ENCODE peak calls at places on chromosomes 2 and 18, in ten cellular contexts. S is GM23338, D is mammary epithelial cell, U is suprapubic skin, P is neural progenitor cell, Q is fibroblast of lung, N is tibial artery, Z is A673, R is stomach, F is esophagus squamous epithelium. E is an unnamed sample. For H3K4me1, the result is how much of the 10 kb centered on the place peaks cover.

GRCh38 chr2:106358081-106358480 is 110.1 kb downstream of the RGPD3 start:
- DNase-seq in S (peak), D (no peak), U (no peak), P (no peak), Q (no peak), N (no peak), Z (no peak), R (no peak), F (no peak), E (no peak)

GRCh38 chr18:13608791-13609552 is 117.4 kb downstream of the FAM210A start:
- DNase-seq in S (no peak), D (no peak), U (no peak), P (no peak), Q (no peak), N (no peak), Z (no peak), R (no peak), F (no peak), E (no peak)

GRCh38 chr2:201440182-201440581 is 11.1 kb downstream of the TRAK2 start:
- DNase-seq in S (peak), D (peak), U (no peak), P (no peak), Q (no peak), N (no peak), Z (no peak), R (peak), F (no peak), E (no peak)

GRCh38 chr2:60553992-60554648 is 666 bp upstream of the BCL11A start:
- DNase-seq in S (peak), D (peak), U (no peak), P (peak), Q (peak), N (no peak), Z (peak), R (no peak), F (no peak), E (peak)

GRCh38 chr2:100603945-100604633 is 41.3 kb downstream of the PDCL3 start:
- DNase-seq in S (peak), D (peak), U (no peak), P (peak), Q (peak), N (no peak), Z (peak), R (no peak), F (no peak), E (no peak)

GRCh38 chr2:37378411-37378810 is 34.0 kb downstream of the QPCT start:
- DNase-seq in S (no peak), D (peak), U (no peak), P (no peak), Q (peak), N (no peak), Z (no peak), R (no peak), F (no peak), E (no peak)

GRCh38 chr2:100706249-100706648 is 113.7 kb upstream of the NPAS2 start:
- DNase-seq in S (no peak), D (no peak), U (no peak), P (no peak), Q (no peak), N (no peak), Z (no peak), R (no peak), F (no peak), E (no peak)

GRCh38 chr2:73776869-73777519 is 2.9 kb downstream of the DUSP11 start:
- DNase-seq in S (no peak), D (peak), U (no peak), P (no peak), Q (peak), N (no peak), Z (no peak), R (no peak), F (no peak), E (no peak)

GRCh38 chr2:229539628-229540027 is 174.7 kb downstream of the DNER start:
- DNase-seq in S (no peak), D (peak), U (no peak), P (no peak), Q (peak), N (no peak), Z (no peak), R (no peak), F (no peak), E (no peak)

GRCh38 chr2:168801961-168802824 is at the start of gene NOSTRIN:
- DNase-seq in S (no peak), D (no peak), U (no peak), P (no peak), Q (peak), N (no peak), Z (no peak), R (peak), F (no peak), E (peak)

GRCh38 chr2:131658769-131659131 is 131.1 kb downstream of the CCDC74A start:
- DNase-seq in S (no peak), D (no peak), U (no peak), P (no peak), Q (no peak), N (no peak), Z (no peak), R (no peak), F (no peak), E (no peak)

GRCh38 chr18:31429623-31430022 is 17.9 kb upstream of the DSG3 start:
- DNase-seq in S (peak), D (peak), U (no peak), P (no peak), Q (no peak), N (no peak), Z (no peak), R (no peak), F (no peak), E (no peak)

GRCh38 chr2:6103949-6104348 is 411.8 kb downstream of the SOX11 start:
- DNase-seq in S (peak), D (no peak), U (no peak), P (no peak), Q (no peak), N (no peak), Z (peak), R (peak), F (no peak), E (no peak)

GRCh38 chr18:3872651-3873050 is 422.7 kb downstream of the TGIF1 start:
- DNase-seq in S (no peak), D (no peak), U (no peak), P (no peak), Q (no peak), N (no peak), Z (peak), R (no peak), F (no peak), E (no peak)

GRCh38 chr2:120110062-120110362 is 97.1 kb downstream of the EPB41L5 start:
- DNase-seq in S (no peak), D (no peak), U (no peak), P (peak), Q (no peak), N (no peak), Z (no peak), R (no peak), F (no peak), E (no peak)

GRCh38 chr18:79400591-79401381 is 5.1 kb downstream of the NFATC1 start:
- DNase-seq in S (no peak), D (no peak), U (peak), P (peak), Q (no peak), N (no peak), Z (no peak), R (no peak), F (no peak), E (no peak)

GRCh38 chr2:138500592-138501426 is 761 bp upstream of the SPOPL start:
- DNase-seq in S (no peak), D (no peak), U (peak), P (no peak), Q (no peak), N (no peak), Z (no peak), R (no peak), F (no peak), E (peak)

GRCh38 chr2:139790807-139791206 is 1010.6 kb upstream of the NXPH2 start:
- DNase-seq in S (peak), D (peak), U (no peak), P (no peak), Q (peak), N (no peak), Z (peak), R (no peak), F (no peak), E (no peak)

GRCh38 chr2:106269591-106270291 is 75.6 kb upstream of the UXS1 start:
- DNase-seq in S (peak), D (no peak), U (peak), P (no peak), Q (no peak), N (peak), Z (no peak), R (peak), F (no peak), E (peak)

GRCh38 chr2:112150447-112150846 is 12.3 kb downstream of the FBLN7 start:
- DNase-seq in S (no peak), D (peak), U (no peak), P (no peak), Q (peak), N (no peak), Z (no peak), R (peak), F (no peak), E (no peak)

GRCh38 chr2:38438536-38439225 is 61.6 kb upstream of the ATL2 start:
- DNase-seq in S (no peak), D (peak), U (no peak), P (no peak), Q (no peak), N (no peak), Z (no peak), R (no peak), F (no peak), E (no peak)

GRCh38 chr2:159151198-159152118 is 135.0 kb downstream of the WDSUB1 start:
- DNase-seq in S (no peak), D (no peak), U (no peak), P (no peak), Q (no peak), N (no peak), Z (no peak), R (no peak), F (no peak), E (no peak)

GRCh38 chr18:3055861-3056260 is 42.9 kb upstream of the LPIN2 start:
- DNase-seq in S (peak), D (no peak), U (no peak), P (no peak), Q (peak), N (no peak), Z (no peak), R (no peak), F (no peak), E (no peak)

GRCh38 chr18:68454511-68455228 is 260.2 kb downstream of the TMX3 start:
- DNase-seq in S (no peak), D (peak), U (no peak), P (no peak), Q (peak), N (no peak), Z (no peak), R (no peak), F (no peak), E (no peak)

GRCh38 chr2:121387591-121388325 is 102.8 kb upstream of the TFCP2L1 start:
- DNase-seq in S (no peak), D (no peak), U (no peak), P (no peak), Q (peak), N (no peak), Z (no peak), R (no peak), F (no peak), E (no peak)

GRCh38 chr18:62060820-62061219 is 126.0 kb downstream of the PIGN start:
- DNase-seq in S (no peak), D (no peak), U (no peak), P (no peak), Q (no peak), N (no peak), Z (no peak), R (no peak), F (no peak), E (no peak)

GRCh38 chr18:57094199-57094598 is 52.7 kb upstream of the BOD1L2 start:
- DNase-seq in S (no peak), D (no peak), U (no peak), P (no peak), Q (no peak), N (no peak), Z (no peak), R (no peak), F (no peak), E (no peak)

GRCh38 chr18:57088883-57089282 is 58.0 kb upstream of the BOD1L2 start:
- DNase-seq in S (no peak), D (no peak), U (no peak), P (no peak), Q (no peak), N (no peak), Z (no peak), R (no peak), F (no peak), E (no peak)

GRCh38 chr18:57087985-57088384 is 58.9 kb upstream of the BOD1L2 start:
- DNase-seq in S (no peak), D (peak), U (no peak), P (no peak), Q (peak), N (no peak), Z (no peak), R (no peak), F (no peak), E (no peak)

GRCh38 chr18:57095884-57096283 is 51.0 kb upstream of the BOD1L2 start:
- DNase-seq in S (peak), D (no peak), U (no peak), P (peak), Q (no peak), N (no peak), Z (no peak), R (no peak), F (no peak), E (no peak)

GRCh38 chr18:57091231-57091630 is 55.7 kb upstream of the BOD1L2 start:
- DNase-seq in S (no peak), D (no peak), U (no peak), P (no peak), Q (no peak), N (no peak), Z (no peak), R (no peak), F (no peak), E (no peak)
- H3K27ac ChIP-seq in S (no peak), D (no peak), U (no peak), P (no peak), Q (no peak), N (no peak), Z (no peak), R (no peak), F (no peak), E (no peak)

DNA sequence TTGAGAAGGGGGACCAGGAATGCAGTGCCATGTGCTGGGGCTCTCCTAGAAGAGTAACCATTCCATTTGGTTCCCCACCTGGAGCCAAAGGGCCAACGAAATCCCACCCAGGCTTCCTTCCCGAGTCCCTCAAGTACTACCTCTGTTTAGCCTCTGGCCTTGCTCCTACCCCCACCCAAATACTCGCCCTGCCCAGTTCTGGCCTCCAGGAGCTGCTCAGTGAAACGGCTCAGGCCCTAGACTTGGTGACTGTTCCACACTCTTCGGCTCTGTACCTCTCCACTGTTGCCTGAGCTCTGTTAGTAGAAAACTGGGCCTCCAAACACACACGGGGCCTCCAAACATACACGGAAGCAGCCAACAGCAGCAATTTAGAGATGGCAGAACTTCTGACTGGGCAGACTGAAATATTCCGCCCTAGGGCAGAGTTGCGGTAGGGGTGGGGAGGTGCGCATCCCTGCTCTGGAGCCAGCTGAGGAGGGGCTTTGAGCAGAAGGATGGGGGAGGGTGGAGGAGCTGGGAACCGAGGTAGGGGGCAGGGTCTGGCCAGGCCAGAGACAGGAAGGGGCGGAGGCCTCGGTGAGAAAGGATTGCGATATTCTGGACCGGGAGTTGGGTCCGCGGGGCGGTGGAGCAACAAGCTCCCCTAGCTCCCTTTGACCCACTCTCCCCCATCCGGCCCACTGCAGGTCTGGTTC is 4.3 kb downstream of the OTX1 start:
- DNase-seq in S (peak), D (no peak), U (no peak), P (peak), Q (no peak), N (no peak), Z (no peak), R (no peak), F (no peak), E (no peak)
- H3K4me1 ChIP-seq in S (half or more), D (under half), U (half or more), P (half or more), Q (under half), N (under half), Z (under half), R (half or more), F (under half), E (half or more)

DNA sequence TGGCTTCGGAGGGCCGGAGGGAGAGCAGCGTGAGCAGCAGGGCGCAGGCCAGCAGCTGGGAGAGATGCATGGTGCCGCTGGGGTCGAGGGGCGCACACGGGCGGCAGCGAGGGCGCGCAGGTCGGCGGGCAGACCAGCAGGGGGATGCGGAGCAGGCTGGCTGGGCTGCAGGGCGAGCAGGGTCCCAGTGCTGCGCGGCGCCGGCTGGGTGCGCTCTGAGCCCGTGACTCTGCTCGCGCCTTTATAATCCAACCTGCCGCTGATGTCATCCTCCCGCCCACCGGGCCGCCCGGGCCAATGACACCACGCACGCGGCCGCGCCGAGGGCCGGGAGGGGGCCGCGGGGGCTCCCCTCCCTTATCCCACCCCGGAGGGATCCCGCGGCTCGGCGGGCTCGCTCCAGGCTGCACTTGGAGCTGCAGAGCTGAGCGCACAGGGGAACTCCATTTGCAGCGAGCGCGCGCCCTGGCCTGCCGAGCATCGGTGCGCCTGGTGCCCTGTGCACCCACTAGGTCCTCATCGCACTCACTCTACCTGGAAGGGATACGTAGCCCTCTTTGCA is at the start of gene NPPC:
- DNase-seq in S (peak), D (peak), U (peak), P (peak), Q (peak), N (peak), Z (peak), R (peak), F (no peak), E (peak)
- TF ChIP-seq CTCF in S (peak), D (no peak), U (peak), P (peak), Q (peak), N (no peak), Z (peak), R (no peak), F (peak), E (no peak)

GRCh38 chr2:127145255-127145899 is 38.4 kb upstream of the BIN1 start:
- DNase-seq in S (no peak), D (peak), U (no peak), P (no peak), Q (peak), N (no peak), Z (no peak), R (no peak), F (no peak), E (no peak)

GRCh38 chr2:127142663-127143630 is 36.0 kb upstream of the BIN1 start:
- DNase-seq in S (no peak), D (no peak), U (no peak), P (no peak), Q (no peak), N (no peak), Z (no peak), R (no peak), F (no peak), E (no peak)

GRCh38 chr2:127146071-127146725 is 39.2 kb upstream of the BIN1 start:
- DNase-seq in S (no peak), D (no peak), U (no peak), P (no peak), Q (no peak), N (no peak), Z (no peak), R (no peak), F (no peak), E (no peak)

GRCh38 chr2:127146820-127147502 is 40.0 kb upstream of the BIN1 start:
- DNase-seq in S (no peak), D (no peak), U (no peak), P (peak), Q (peak), N (no peak), Z (no peak), R (no peak), F (no peak), E (no peak)

DNA sequence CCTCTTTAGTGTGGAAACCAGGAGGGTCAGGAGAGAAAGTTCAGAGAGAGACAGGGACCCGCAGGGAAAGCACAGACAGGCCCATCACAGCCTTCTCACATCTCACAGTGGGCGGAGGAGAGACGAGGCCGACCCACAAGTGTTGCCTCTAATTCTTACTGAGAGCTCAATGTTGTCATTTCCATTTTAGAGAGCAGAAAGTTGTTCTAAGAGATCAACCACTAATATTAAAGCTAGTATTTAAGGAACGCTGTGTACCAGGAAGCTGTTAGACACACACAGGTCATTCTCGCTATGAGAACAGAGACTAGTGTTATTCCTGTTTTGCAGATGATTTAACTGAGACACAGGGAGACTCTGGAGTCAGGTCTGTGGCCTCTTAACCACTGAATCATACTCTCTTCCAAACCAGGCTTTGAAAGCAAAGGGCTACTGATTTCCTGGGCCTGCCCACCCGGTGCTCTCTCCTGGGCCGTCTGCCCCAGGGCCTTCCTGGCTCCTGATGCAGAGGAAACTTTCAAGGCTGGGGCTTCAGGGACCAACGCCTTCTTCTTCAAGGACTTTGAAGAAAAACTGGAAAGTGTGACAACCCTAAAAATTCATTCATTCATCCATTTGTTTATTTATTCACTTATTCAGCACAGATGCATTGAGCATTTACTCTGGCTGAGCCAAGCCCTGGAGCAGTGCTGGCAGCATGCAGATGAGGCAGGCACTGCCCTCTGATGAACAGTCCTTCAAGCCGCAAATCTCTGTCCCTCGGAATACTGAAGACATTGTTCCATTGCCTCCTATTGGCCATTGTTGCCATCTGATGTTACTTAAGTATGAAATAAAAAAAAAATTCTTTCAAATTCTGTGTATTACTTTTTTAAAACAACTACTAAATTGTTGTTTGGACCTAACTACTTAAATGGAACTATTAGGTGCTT is 37.2 kb upstream of the BIN1 start:
- DNase-seq in S (no peak), D (peak), U (no peak), P (no peak), Q (peak), N (no peak), Z (no peak), R (no peak), F (no peak), E (no peak)
- H3K27ac ChIP-seq in S (no peak), D (no peak), U (peak), P (no peak), Q (no peak), N (peak), Z (no peak), R (peak), F (peak), E (peak)

E was measured in heart right ventricle.